ENCODE peak calls at places on chromosomes 7 and 10, in seven cellular contexts. Y is astrocyte, K is IMR-90, T is upper lobe of right lung, A is bronchial epithelial cell, Z is GM12865, H is fibroblast of pulmonary artery. R is an unnamed sample.

GRCh38 chr7:132469264-132469663 is 107.0 kb downstream of the PLXNA4 start:
- DNase-seq in Y (peak), K (no peak), T (no peak), A (peak), Z (no peak), H (peak), R (no peak)

GRCh38 chr7:106064329-106064728 is 47.8 kb downstream of the SYPL1 start:
- DNase-seq in Y (no peak), K (no peak), T (no peak), A (no peak), Z (no peak), H (no peak), R (no peak)

GRCh38 chr7:79495544-79496272 is 42.2 kb upstream of the MAGI2 start:
- DNase-seq in Y (peak), K (peak), T (no peak), A (peak), Z (no peak), H (peak), R (no peak)

GRCh38 chr7:29196191-29196590 is 1.6 kb downstream of the CHN2 start:
- DNase-seq in Y (no peak), K (no peak), T (no peak), A (no peak), Z (peak), H (no peak), R (no peak)

GRCh38 chr10:30433286-30433778 is 652 bp upstream of the MAP3K8 start:
- DNase-seq in Y (peak), K (peak), T (peak), A (peak), Z (peak), H (peak), R (no peak)

GRCh38 chr7:19000410-19000809 is 117.0 kb downstream of the TWIST1 start:
- DNase-seq in Y (no peak), K (no peak), T (no peak), A (no peak), Z (no peak), H (no peak), R (no peak)

GRCh38 chr10:122768033-122768745 is 68.5 kb upstream of the C10orf120 start:
- DNase-seq in Y (no peak), K (no peak), T (no peak), A (peak), Z (no peak), H (no peak), R (no peak)

GRCh38 chr10:26217396-26218105 is 977 bp downstream of the GAD2 start:
- DNase-seq in Y (no peak), K (no peak), T (no peak), A (no peak), Z (no peak), H (no peak), R (no peak)

GRCh38 chr10:68155615-68156205 is 46.4 kb downstream of the MYPN start:
- DNase-seq in Y (peak), K (peak), T (no peak), A (no peak), Z (no peak), H (no peak), R (no peak)

GRCh38 chr7:135743907-135744789 is 4.5 kb downstream of the FAM180A start:
- DNase-seq in Y (peak), K (peak), T (no peak), A (no peak), Z (no peak), H (peak), R (no peak)

GRCh38 chr10:450463-450862 is 239.0 kb downstream of the DIP2C start:
- DNase-seq in Y (no peak), K (no peak), T (no peak), A (no peak), Z (no peak), H (no peak), R (no peak)

GRCh38 chr10:8060010-8060703 is 5.7 kb downstream of the GATA3 start:
- DNase-seq in Y (peak), K (peak), T (no peak), A (no peak), Z (peak), H (no peak), R (no peak)

GRCh38 chr10:101291254-101292193 is 62.3 kb upstream of the LBX1 start:
- DNase-seq in Y (no peak), K (peak), T (no peak), A (no peak), Z (peak), H (peak), R (no peak)

GRCh38 chr10:69883256-69883655 is 81.5 kb downstream of the COL13A1 start:
- DNase-seq in Y (no peak), K (no peak), T (no peak), A (peak), Z (peak), H (no peak), R (no peak)

GRCh38 chr7:141444956-141445355 is 106.3 kb upstream of the AGK start:
- DNase-seq in Y (no peak), K (no peak), T (no peak), A (no peak), Z (no peak), H (no peak), R (no peak)

GRCh38 chr7:137283147-137283546 is 60.4 kb downstream of the PTN start:
- DNase-seq in Y (no peak), K (no peak), T (no peak), A (no peak), Z (no peak), H (no peak), R (no peak)

GRCh38 chr10:100413206-100413605 is 49.6 kb upstream of the WNT8B start:
- DNase-seq in Y (no peak), K (no peak), T (no peak), A (no peak), Z (no peak), H (no peak), R (no peak)

GRCh38 chr7:3162286-3162685 is 118.6 kb upstream of the CARD11 start:
- DNase-seq in Y (no peak), K (peak), T (no peak), A (no peak), Z (peak), H (peak), R (no peak)
- TF ChIP-seq CTCF in Y (peak), K (no peak), T (peak), A (no peak), Z (no peak), H (peak), R (peak)

DNA sequence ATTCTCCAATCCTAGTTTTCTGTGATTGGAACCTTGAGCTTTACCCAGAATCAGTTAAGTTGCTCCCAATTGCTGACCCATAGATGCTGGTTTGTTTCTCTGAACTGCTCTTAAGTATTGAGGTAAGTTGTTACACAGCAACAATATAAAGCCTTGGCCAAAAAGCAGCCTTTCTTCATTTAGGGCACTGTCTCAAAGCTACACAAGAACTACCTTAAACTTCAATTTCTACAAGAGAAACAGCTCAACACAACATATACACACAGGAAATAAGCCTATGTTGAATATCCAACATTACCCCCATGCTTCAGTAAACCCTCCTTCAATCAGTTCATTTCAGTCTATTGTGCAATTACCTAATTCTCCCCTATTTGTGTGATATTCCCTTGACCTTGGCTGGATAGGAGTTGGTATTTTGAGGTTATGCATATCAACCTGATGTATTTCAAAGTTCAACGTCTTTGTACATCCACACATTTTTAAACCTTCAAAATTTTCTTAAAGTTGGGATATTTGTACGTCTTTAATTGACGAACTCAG is 11.5 kb downstream of the HNRNPA2B1 start:
- DNase-seq in Y (no peak), K (no peak), T (no peak), A (no peak), Z (no peak), H (no peak), R (no peak)
- H3K4me3 ChIP-seq in Y (no peak), K (no peak), T (no peak), A (no peak), Z (no peak), H (no peak), R (no peak)

GRCh38 chr10:133042061-133042460 is 45.7 kb upstream of the ADGRA1 start:
- DNase-seq in Y (no peak), K (no peak), T (no peak), A (no peak), Z (no peak), H (no peak), R (no peak)

GRCh38 chr10:133038276-133038823 is 49.4 kb upstream of the ADGRA1 start:
- DNase-seq in Y (no peak), K (no peak), T (no peak), A (no peak), Z (no peak), H (no peak), R (no peak)

GRCh38 chr10:133039823-133040704 is 47.7 kb upstream of the ADGRA1 start:
- DNase-seq in Y (no peak), K (no peak), T (no peak), A (no peak), Z (no peak), H (no peak), R (no peak)

GRCh38 chr10:133041101-133041500 is 46.6 kb upstream of the ADGRA1 start:
- DNase-seq in Y (no peak), K (no peak), T (no peak), A (no peak), Z (no peak), H (no peak), R (no peak)

DNA sequence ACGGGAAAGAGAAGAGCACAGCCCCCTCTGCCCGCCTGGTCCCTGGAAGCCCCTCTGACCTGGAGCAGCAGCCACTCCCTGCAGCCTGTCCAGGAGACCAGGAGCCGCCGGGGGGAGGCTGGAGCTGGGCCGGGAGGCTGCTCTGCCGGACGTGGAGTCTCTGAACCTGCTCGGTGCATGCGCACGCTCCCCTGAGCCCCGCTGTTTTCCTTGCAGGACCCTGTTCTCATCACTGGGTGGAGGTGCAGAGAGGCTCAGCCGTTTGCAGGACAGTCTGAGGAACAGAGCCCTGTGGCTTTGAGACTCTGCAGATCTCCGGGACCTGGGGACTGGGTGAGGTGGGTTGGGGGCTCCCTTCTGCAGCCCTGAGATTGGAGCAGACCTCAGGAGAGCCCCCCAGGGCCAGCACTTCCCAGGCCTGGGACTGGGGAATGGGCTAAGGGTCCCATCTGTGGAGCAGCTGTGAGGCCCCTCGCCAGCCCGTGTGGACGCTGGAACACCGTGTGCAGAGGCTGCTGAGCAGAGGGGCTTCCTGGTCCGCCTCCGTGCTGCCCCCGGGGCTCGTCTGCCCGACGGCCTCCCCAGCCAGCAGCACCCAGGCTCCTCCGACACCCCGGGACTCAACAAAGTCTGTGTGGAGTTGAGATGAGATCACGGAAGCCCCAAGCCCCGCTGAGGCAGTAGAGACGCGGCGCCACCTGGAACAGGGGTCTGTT is 48.5 kb upstream of the ADGRA1 start:
- DNase-seq in Y (no peak), K (no peak), T (no peak), A (no peak), Z (no peak), H (no peak), R (no peak)
- TF ChIP-seq CTCF in Y (no peak), K (no peak), T (no peak), A (no peak), Z (no peak), H (no peak), R (no peak)

DNA sequence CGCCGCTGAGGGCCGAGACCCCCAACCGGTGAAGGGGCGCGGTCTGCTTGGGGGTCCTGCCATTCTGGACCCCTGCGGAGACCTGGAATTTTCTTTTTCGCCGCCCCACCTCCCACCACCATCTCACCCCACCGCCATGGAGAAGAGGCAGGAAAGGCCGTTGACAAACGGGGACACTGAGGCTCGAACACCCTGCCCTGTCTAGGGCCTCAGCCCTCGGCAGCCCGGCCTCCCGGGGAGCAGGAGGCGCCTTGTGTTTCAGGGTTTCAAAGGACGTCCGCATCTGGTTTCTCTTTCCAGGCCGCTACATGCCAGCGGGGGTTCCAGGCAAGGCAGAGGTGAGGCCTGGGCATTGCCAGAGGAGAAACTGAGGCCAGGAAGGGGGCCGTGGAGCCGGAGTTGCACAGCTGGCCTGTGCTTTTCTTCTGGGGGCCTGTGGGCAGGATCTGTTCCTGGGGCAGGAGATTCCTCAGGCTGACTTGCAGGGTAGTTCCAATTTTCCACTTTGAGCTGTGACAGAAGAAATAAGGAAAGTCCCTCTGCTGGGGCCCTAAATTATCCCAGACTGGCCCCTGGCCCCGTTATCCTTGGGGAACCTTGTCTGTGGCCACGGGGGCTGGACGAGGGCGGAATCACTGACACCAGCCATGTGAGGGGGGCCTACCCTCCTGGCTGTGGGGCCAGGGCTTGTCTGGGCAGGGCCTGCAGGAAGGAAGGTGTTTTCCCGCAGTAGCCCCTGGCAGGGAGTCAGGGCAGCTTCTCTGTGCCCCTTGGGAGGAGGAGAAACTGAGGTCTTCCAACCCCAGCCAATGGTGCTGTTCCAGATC is 873 bp upstream of the MICALL2 start:
- DNase-seq in Y (no peak), K (no peak), T (no peak), A (peak), Z (peak), H (no peak), R (no peak)
- H3K4me3 ChIP-seq in Y (peak), K (peak), T (peak), A (peak), Z (peak), H (peak), R (peak)